ENCODE peak calls at places on chromosomes 3 and 15, in eight cellular contexts. U is fibroblast of the aortic adventitia, J is suprapubic skin, E is spleen, K is fibroblast of pulmonary artery, T is endothelial cell of umbilical vein, N is A549, F is pancreas. O is an unnamed sample.
A peak's percentile ranks its signal among the peaks of the same experiment; 100 is the strongest.

GRCh38 chr3:147130461-147130860 is 275.9 kb downstream of the ZIC4 start:
- DNase-seq in F (no peak), N (no peak), E (no peak), J (no peak), T (no peak), K (peak; percentile 2), U (peak; percentile 39), O (no peak)

GRCh38 chr15:26082069-26082832 is 219.1 kb upstream of the ATP10A start:
- DNase-seq in K (peak; percentile 97), U (peak; percentile 97), T (peak; percentile 95), E (peak; percentile 96), F (peak; percentile 97), N (peak; percentile 94), J (peak; percentile 98), O (peak; percentile 97)

GRCh38 chr3:13628841-13629551 is 80.1 kb downstream of the FBLN2 start:
- DNase-seq in T (no peak), J (no peak), U (no peak), E (no peak), N (no peak), F (no peak), K (no peak), O (no peak)

GRCh38 chr15:90231028-90232017 is 2.4 kb downstream of the CIB1 start:
- DNase-seq in J (no peak), E (peak; percentile 91), F (peak; percentile 59), U (no peak), T (no peak), K (no peak), N (no peak), O (no peak)

GRCh38 chr3:137285924-137286323 is 328.1 kb downstream of the IL20RB start:
- DNase-seq in J (no peak), U (no peak), E (no peak), T (no peak), K (no peak), N (no peak), F (no peak), O (no peak)

GRCh38 chr3:17081520-17081919 is 196.8 kb downstream of the PLCL2 start:
- DNase-seq in N (no peak), K (no peak), J (no peak), E (no peak), U (no peak), F (no peak), T (no peak), O (no peak)

GRCh38 chr3:65793495-65794200 is 245.1 kb downstream of the MAGI1 start:
- DNase-seq in U (no peak), N (no peak), J (no peak), F (no peak), T (no peak), E (no peak), K (no peak), O (no peak)

GRCh38 chr3:106688463-106688862 is 688.8 kb upstream of the CCDC54 start:
- DNase-seq in U (peak; percentile 96), E (no peak), J (peak; percentile 60), T (no peak), K (peak; percentile 93), F (no peak), N (peak; percentile 41), O (peak; percentile 94)

GRCh38 chr3:87309601-87310000 is 33.2 kb upstream of the POU1F1 start:
- DNase-seq in N (peak; percentile 43), K (no peak), F (no peak), J (no peak), T (no peak), E (no peak), U (no peak), O (no peak)

GRCh38 chr3:97952872-97953271 is 19.4 kb downstream of the RIOX2 start:
- DNase-seq in F (no peak), E (no peak), K (no peak), T (no peak), J (no peak), N (no peak), U (no peak), O (peak; percentile 24)

GRCh38 chr15:57109005-57109404 is 190.6 kb downstream of the TCF12 start:
- DNase-seq in T (no peak), F (no peak), J (no peak), U (no peak), K (no peak), N (no peak), E (no peak), O (no peak)

GRCh38 chr15:58369261-58369699 is 62.5 kb upstream of the LIPC start:
- DNase-seq in T (no peak), K (peak; percentile 53), F (no peak), N (no peak), E (no peak), J (no peak), U (peak; percentile 49), O (peak; percentile 52)

GRCh38 chr3:159604151-159604581 is 384.5 kb upstream of the IL12A start:
- DNase-seq in J (no peak), K (peak; percentile 53), E (no peak), T (no peak), F (no peak), N (no peak), U (peak; percentile 50), O (peak; percentile 69)

GRCh38 chr3:57127849-57128566 is 37.1 kb downstream of the IL17RD start:
- DNase-seq in J (no peak), N (no peak), E (no peak), T (no peak), F (no peak), U (peak; percentile 91), K (peak; percentile 11), O (peak; percentile 14)

GRCh38 chr15:34721157-34721801 is 33.5 kb downstream of the GJD2 start:
- DNase-seq in T (no peak), K (no peak), E (no peak), N (no peak), U (no peak), F (no peak), J (no peak), O (no peak)

GRCh38 chr15:34719883-34720148 is 35.0 kb downstream of the GJD2 start:
- DNase-seq in E (no peak), K (no peak), T (no peak), J (no peak), N (no peak), U (no peak), F (no peak), O (no peak)

GRCh38 chr15:34724486-34724885 is 30.3 kb downstream of the GJD2 start:
- DNase-seq in E (no peak), U (no peak), F (no peak), J (no peak), N (no peak), T (no peak), K (no peak), O (no peak)

GRCh38 chr15:34719051-34719882 is 35.5 kb downstream of the GJD2 start:
- DNase-seq in J (no peak), T (no peak), N (no peak), K (no peak), U (no peak), E (no peak), F (no peak), O (no peak)

DNA sequence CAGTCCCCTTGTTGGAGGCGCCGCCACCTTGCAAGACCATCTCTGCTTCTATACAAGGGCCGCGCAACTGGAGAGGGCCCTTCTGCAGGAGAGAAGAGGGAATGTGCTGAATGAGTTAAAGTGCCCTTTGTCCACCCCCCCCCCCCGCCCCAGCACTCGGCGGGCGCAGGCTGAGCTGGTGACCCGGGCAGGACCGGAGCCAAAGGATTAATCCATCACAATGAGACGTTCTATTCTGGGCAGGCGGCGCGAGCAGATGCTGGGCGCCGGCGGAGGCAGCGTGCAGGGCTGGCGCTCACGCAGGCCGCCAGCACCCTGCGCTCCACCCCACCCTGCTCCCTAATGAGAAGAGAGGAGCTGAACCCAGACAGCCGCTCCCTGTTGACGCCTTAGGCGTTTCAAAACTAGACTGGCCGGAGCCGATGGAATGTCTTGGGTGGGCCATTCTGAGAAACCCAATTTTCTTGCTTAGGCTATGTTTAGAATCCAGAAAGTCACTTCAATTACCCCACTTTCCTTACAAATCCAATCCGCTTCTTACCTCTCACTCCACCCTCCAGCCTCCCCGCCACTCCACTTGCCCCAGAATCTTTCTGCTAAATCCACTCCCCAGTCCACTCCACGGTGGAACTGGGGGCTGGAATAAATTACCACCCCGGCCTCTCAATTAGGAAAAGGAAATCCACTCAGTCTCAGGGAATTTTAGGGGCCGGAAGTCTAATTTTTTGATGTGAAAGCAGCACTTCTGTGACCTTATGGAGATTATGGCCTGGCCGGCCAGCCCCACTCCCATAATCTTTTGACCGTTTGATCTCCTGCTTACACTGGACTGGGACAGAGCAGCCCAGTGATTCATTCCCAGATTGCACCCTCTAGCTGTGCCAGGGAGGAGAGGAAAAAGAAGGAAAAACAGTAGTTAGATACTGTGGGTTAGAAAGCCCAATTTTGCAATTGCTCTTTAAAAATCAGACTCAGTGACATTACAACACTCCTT is 32.7 kb downstream of the GJD2 start:
- DNase-seq in F (no peak), K (peak; percentile 30), J (peak; percentile 62), U (peak; percentile 74), N (peak; percentile 59), T (peak; percentile 58), E (peak; percentile 68), O (peak; percentile 47)
- TF ChIP-seq CTCF in F (no peak), K (peak; percentile 16), J (no peak), U (peak; percentile 27), N (no peak), T (peak; percentile 18), E (no peak), O (no peak)

GRCh38 chr15:70451861-70452653 is 311.3 kb downstream of the UACA start:
- DNase-seq in T (no peak), N (no peak), F (peak; percentile 25), U (no peak), K (no peak), J (no peak), E (peak; percentile 79), O (no peak)
- H3K4me3 ChIP-seq in T (no peak overlapping the region), N (no peak overlapping the region), F (no peak overlapping the region), U (no peak overlapping the region), K (no peak overlapping the region), J (no peak overlapping the region), E (no peak overlapping the region), O (no peak overlapping the region)

GRCh38 chr3:10772230-10773161 is 43.5 kb upstream of the SLC6A11 start:
- DNase-seq in K (peak; percentile 4), J (no peak), T (no peak), E (peak; percentile 52), U (peak; percentile 0), F (no peak), N (peak; percentile 43), O (no peak)
- TF ChIP-seq CTCF in K (peak; percentile 17), J (no peak), T (no peak), E (no peak), U (no peak), F (no peak), N (peak; percentile 59), O (no peak)

GRCh38 chr3:46876313-46877300 is 914 bp upstream of the PTH1R start:
- DNase-seq in T (no peak), J (no peak), U (no peak), K (no peak), E (no peak), N (no peak), F (no peak), O (no peak)
- H3K4me3 ChIP-seq in T (no peak overlapping the region), J (no peak overlapping the region), U (no peak overlapping the region), K (no peak overlapping the region), E (no peak overlapping the region), N (no peak overlapping the region), F (no peak overlapping the region), O (no peak overlapping the region)

O was measured in cardiac fibroblast.